ENCODE peak calls at places on chromosome 2, in five cellular contexts. F, I, J, S and Y are unnamed samples.

GRCh38 chr2:254231-254630 is 9.6 kb downstream of the SH3YL1 start:
- DNase-seq in F (no peak), I (no peak), J (no peak), S (peak), Y (no peak)

GRCh38 chr2:153287109-153287801 is 191.3 kb downstream of the RPRM start:
- DNase-seq in F (no peak), I (no peak), J (no peak), S (peak), Y (no peak)

GRCh38 chr2:226909131-226909530 is 73.3 kb downstream of the RHBDD1 start:
- DNase-seq in F (peak), I (no peak), J (no peak), S (no peak), Y (no peak)

GRCh38 chr2:232315049-232315922 is 63.3 kb upstream of the ALPP start:
- DNase-seq in F (peak), I (no peak), J (no peak), S (no peak), Y (peak)

GRCh38 chr2:241217320-241218031 is 29.0 kb downstream of the ANO7 start:
- DNase-seq in F (peak), I (peak), J (peak), S (peak), Y (peak)

GRCh38 chr2:40346535-40347354 is 105.1 kb downstream of the SLC8A1 start:
- DNase-seq in F (peak), I (no peak), J (no peak), S (no peak), Y (no peak)

GRCh38 chr2:19759880-19760279 is 141.9 kb downstream of the TTC32 start:
- DNase-seq in F (no peak), I (no peak), J (no peak), S (no peak), Y (no peak)

GRCh38 chr2:200483729-200484198 is 26.1 kb downstream of the KCTD18 start:
- DNase-seq in F (peak), I (peak), J (no peak), S (peak), Y (peak)

GRCh38 chr2:26636935-26637334 is 4.2 kb downstream of the CIB4 start:
- DNase-seq in F (no peak), I (no peak), J (no peak), S (no peak), Y (no peak)

GRCh38 chr2:2619995-2620394 is 288.9 kb upstream of the MYT1L start:
- DNase-seq in F (no peak), I (no peak), J (no peak), S (no peak), Y (no peak)

GRCh38 chr2:165593081-165593480 is 123.6 kb downstream of the CSRNP3 start:
- DNase-seq in F (no peak), I (no peak), J (no peak), S (no peak), Y (no peak)

GRCh38 chr2:70828914-70829824 is 6.4 kb downstream of the CD207 start:
- DNase-seq in F (peak), I (no peak), J (no peak), S (no peak), Y (no peak)

GRCh38 chr2:42068571-42069178 is 20.9 kb downstream of the PKDCC start:
- DNase-seq in F (no peak), I (no peak), J (no peak), S (no peak), Y (no peak)

GRCh38 chr2:210224660-210225460 is at the start of gene ACADL:
- DNase-seq in F (peak), I (peak), J (no peak), S (peak), Y (no peak)

GRCh38 chr2:15521782-15522181 is 39.4 kb downstream of the NBAS start:
- DNase-seq in F (peak), I (no peak), J (no peak), S (peak), Y (no peak)

GRCh38 chr2:191314697-191315364 is 69.6 kb downstream of the MYO1B start:
- DNase-seq in F (no peak), I (no peak), J (no peak), S (no peak), Y (no peak)

GRCh38 chr2:19579466-19579865 is 221.0 kb upstream of the OSR1 start:
- DNase-seq in F (peak), I (no peak), J (no peak), S (no peak), Y (no peak)

GRCh38 chr2:68385232-68385906 is 20.3 kb downstream of the PLEK start:
- DNase-seq in F (no peak), I (no peak), J (no peak), S (no peak), Y (no peak)

GRCh38 chr2:37766087-37766486 is 94.6 kb upstream of the CDC42EP3 start:
- DNase-seq in F (peak), I (no peak), J (no peak), S (no peak), Y (no peak)

GRCh38 chr2:224894356-224894755 is 147.9 kb downstream of the DOCK10 start:
- DNase-seq in F (no peak), I (no peak), J (no peak), S (no peak), Y (no peak)

GRCh38 chr2:46181306-46181705 is 115.9 kb upstream of the EPAS1 start:
- DNase-seq in F (no peak), I (no peak), J (no peak), S (no peak), Y (no peak)

GRCh38 chr2:105749583-105750399 is 5.1 kb downstream of the NCK2 start:
- DNase-seq in F (peak), I (no peak), J (no peak), S (no peak), Y (peak)